ENCODE peak calls at places on chromosomes 3 and 15, in nine cellular contexts. C is cardiac septum; J is activated T-cell treated with anti-CD3 and anti-CD28 coated beads for 24 hours; M is omental fat pad; A is anterior cingulate cortex; I is effector CD4-positive, alpha-beta T cell; Y is stimulated activated CD8-positive, alpha-beta memory T cell treated with anti-CD3 and anti-CD28 coated beads, Interleukin-4, amount 100 ng/mL, for 1 hour; B is NCI-H2171; U is T-cell. L is an unnamed sample.

GRCh38 chr3:138919304-138919703 is 27.6 kb downstream of the FOXL2 start:
- DNase-seq in C (no peak), J (no peak), M (no peak), A (no peak), I (no peak), Y (no peak), B (no peak), U (no peak), L (no peak)

GRCh38 chr3:189748046-189748445 is 116.9 kb downstream of the TP63 start:
- DNase-seq in C (no peak), J (no peak), M (no peak), A (no peak), I (no peak), Y (no peak), B (no peak), U (no peak), L (no peak)

GRCh38 chr3:157255797-157256196 is 95.8 kb upstream of the CCNL1 start:
- DNase-seq in C (no peak), J (no peak), M (no peak), A (no peak), I (no peak), Y (no peak), B (no peak), U (no peak), L (no peak)

GRCh38 chr3:106629215-106629832 is 747.9 kb upstream of the CCDC54 start:
- DNase-seq in C (no peak), J (no peak), M (no peak), A (no peak), I (no peak), Y (no peak), B (no peak), U (no peak), L (no peak)

GRCh38 chr15:84819291-84819768 is 2.2 kb downstream of the ALPK3 start:
- DNase-seq in C (no peak), J (no peak), M (no peak), A (no peak), I (no peak), Y (no peak), B (no peak), U (no peak), L (no peak)

GRCh38 chr3:149970716-149971402 is at the start of gene PFN2:
- DNase-seq in C (peak), J (peak), M (no peak), A (peak), I (peak), Y (peak), B (peak), U (peak), L (peak)

GRCh38 chr3:74613566-74613965 is 893 bp downstream of the CNTN3 start:
- DNase-seq in C (no peak), J (no peak), M (no peak), A (no peak), I (no peak), Y (no peak), B (no peak), U (no peak), L (no peak)

GRCh38 chr3:60770532-60770931 is 480.7 kb downstream of the FHIT start:
- DNase-seq in C (no peak), J (no peak), M (no peak), A (no peak), I (no peak), Y (no peak), B (no peak), U (no peak), L (no peak)

GRCh38 chr3:158911586-158911985 is 109.7 kb downstream of the MFSD1 start:
- DNase-seq in C (no peak), J (no peak), M (no peak), A (no peak), I (no peak), Y (no peak), B (no peak), U (no peak), L (no peak)

GRCh38 chr15:37720267-37720666 is 214.2 kb upstream of the TMCO5A start:
- DNase-seq in C (no peak), J (no peak), M (no peak), A (no peak), I (no peak), Y (no peak), B (no peak), U (no peak), L (no peak)

GRCh38 chr3:70861855-70862254 is 549.4 kb upstream of the MDFIC2 start:
- DNase-seq in C (no peak), J (no peak), M (no peak), A (no peak), I (no peak), Y (no peak), B (no peak), U (no peak), L (no peak)

L was measured in hippocampal formation.